ENCODE peak calls at places on chromosomes 5 and 9, in eight cellular contexts. K is natural killer cell, Q is cardiac fibroblast, G is foreskin fibroblast, N is dorsolateral prefrontal cortex, R is testis, T is OCI-LY7, V is choroid plexus epithelial cell. I is an unnamed sample.
A peak's percentile ranks its signal among the peaks of the same experiment; 100 is the strongest.

GRCh38 chr5:127571314-127571713 is 53.9 kb downstream of the PRRC1 start:
- DNase-seq in K (no peak), G (no peak), R (no peak), Q (no peak), T (no peak), V (no peak), N (no peak), I (no peak)

GRCh38 chr9:101326501-101326900 is 58.3 kb downstream of the BAAT start:
- DNase-seq in T (no peak), R (no peak), K (no peak), V (no peak), G (no peak), N (no peak), Q (no peak), I (no peak)

GRCh38 chr5:167684251-167684650 is 607.2 kb upstream of the WWC1 start:
- DNase-seq in T (no peak), K (no peak), V (peak; percentile 40), Q (peak; percentile 14), N (no peak), R (no peak), G (no peak), I (no peak)

GRCh38 chr5:177131352-177131710 is 2.2 kb upstream of the NSD1 start:
- DNase-seq in N (peak; percentile 28), R (no peak), V (no peak), Q (no peak), T (no peak), K (no peak), G (no peak), I (no peak)

GRCh38 chr9:88988796-88989641 is 2.2 kb upstream of the S1PR3 start:
- DNase-seq in N (no peak), R (no peak), G (peak; percentile 46), T (peak; percentile 21), V (peak; percentile 82), Q (peak; percentile 84), K (no peak), I (no peak)

GRCh38 chr9:31232485-31232884 is 1152.0 kb upstream of the ACO1 start:
- DNase-seq in V (no peak), K (no peak), N (no peak), R (no peak), T (no peak), G (no peak), Q (no peak), I (no peak)

GRCh38 chr5:91641730-91642350 is 258.7 kb upstream of the ARRDC3 start:
- DNase-seq in V (peak; percentile 71), Q (peak; percentile 70), N (no peak), G (peak; percentile 24), K (no peak), T (peak; percentile 50), R (no peak), I (no peak)

GRCh38 chr5:109016300-109016699 is 268.6 kb downstream of the FER start:
- DNase-seq in Q (peak; percentile 17), R (no peak), T (no peak), N (no peak), K (no peak), G (no peak), V (peak; percentile 64), I (no peak)

GRCh38 chr5:149932445-149933350 is 11.9 kb downstream of the PDE6A start:
- DNase-seq in G (no peak), R (peak; percentile 32), Q (no peak), T (no peak), V (peak; percentile 23), K (no peak), N (no peak), I (peak; percentile 70)

DNA sequence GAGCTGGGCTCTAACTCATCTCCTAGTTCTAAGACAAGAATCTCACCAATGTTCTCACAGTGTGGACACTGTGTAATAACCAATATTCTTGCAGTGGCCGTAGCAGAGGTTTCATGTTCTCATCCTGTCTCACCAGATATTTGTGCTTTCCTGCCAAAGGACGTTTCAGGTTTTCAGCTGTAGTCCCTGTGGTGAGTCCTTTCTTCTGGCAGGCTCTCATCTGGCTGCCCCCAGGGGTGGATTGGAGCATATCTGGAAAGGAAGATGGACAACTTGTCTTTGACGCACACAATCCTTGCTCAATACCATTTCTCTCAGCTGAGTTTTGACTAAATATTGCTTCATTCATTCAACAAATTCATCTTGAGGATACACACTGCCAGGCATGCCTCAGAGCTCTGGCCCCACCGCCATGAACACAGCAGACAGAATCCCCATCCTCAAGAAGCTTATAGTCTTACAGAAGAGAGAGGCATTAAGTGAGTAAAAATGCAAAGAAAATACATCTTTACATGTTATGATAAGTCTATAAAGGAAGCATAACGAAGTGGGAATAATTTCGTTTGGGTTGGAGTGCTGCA is 33.8 kb upstream of the NEURL1B start:
- DNase-seq in R (no peak), G (no peak), Q (peak; percentile 77), T (no peak), K (no peak), V (peak; percentile 86), N (no peak), I (peak; percentile 3)
- TF ChIP-seq CTCF in R (no peak), G (no peak), Q (no peak), T (no peak), K (no peak), V (no peak), N (no peak), I (no peak)

GRCh38 chr9:87390361-87390760 is 107.3 kb upstream of the DAPK1 start:
- DNase-seq in V (no peak), Q (no peak), T (no peak), K (no peak), R (no peak), N (no peak), G (no peak), I (no peak)

GRCh38 chr9:87393706-87394255 is 103.9 kb upstream of the DAPK1 start:
- DNase-seq in V (no peak), G (no peak), N (no peak), T (no peak), R (no peak), Q (no peak), K (no peak), I (no peak)

GRCh38 chr9:87392091-87392490 is 105.6 kb upstream of the DAPK1 start:
- DNase-seq in V (no peak), Q (no peak), G (no peak), N (no peak), T (no peak), K (no peak), R (no peak), I (no peak)

GRCh38 chr9:87401681-87402080 is 96.0 kb upstream of the DAPK1 start:
- DNase-seq in R (no peak), T (no peak), V (peak; percentile 31), G (no peak), Q (no peak), K (no peak), N (no peak), I (no peak)

DNA sequence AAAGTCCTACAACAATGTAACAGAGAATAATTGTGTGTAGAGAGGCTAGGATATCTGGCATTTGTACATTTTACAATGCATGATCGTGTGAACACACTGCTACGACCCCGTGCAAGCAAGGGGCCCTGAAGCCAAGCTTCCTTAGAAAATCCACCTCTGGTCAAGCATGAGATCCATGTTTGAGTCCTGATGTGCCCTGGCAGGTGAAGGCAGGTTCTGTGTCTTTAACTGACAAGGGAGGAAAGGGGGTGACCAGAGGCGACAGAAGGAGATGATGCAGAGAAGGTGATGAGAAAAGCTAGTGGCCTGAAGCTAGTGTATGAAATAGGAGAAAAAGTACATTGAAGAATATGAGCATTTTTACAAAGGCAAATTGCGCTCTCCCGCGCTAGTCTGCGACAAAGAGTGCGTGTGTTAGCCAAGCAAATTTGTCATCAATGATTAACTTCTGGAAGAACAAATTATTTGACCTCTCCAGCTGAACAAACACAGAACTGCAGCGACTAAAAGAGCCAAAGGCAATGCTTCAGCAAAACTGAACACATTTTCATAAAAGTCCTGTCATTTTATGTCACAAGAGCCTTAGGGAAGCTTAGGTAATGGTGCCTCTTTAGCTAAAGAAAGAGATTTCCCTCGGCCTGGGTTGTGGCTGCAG is 101.7 kb upstream of the DAPK1 start:
- DNase-seq in G (no peak), T (no peak), Q (peak; percentile 39), N (no peak), K (no peak), R (no peak), V (no peak), I (no peak)
- TF ChIP-seq CTCF in G (no peak), T (no peak), Q (no peak), N (no peak), K (no peak), R (no peak), V (no peak), I (no peak)

GRCh38 chr9:4195285-4195684 is 104.6 kb downstream of the GLIS3 start:
- DNase-seq in R (no peak), N (no peak), K (no peak), Q (no peak), V (no peak), G (no peak), T (no peak), I (no peak)

GRCh38 chr9:4193391-4193790 is 106.5 kb downstream of the GLIS3 start:
- DNase-seq in T (no peak), Q (no peak), G (no peak), V (peak; percentile 30), K (no peak), N (no peak), R (no peak), I (no peak)

GRCh38 chr9:4196886-4197285 is 103.0 kb downstream of the GLIS3 start:
- DNase-seq in T (peak; percentile 0), Q (peak; percentile 37), R (no peak), V (peak; percentile 37), G (no peak), K (no peak), N (no peak), I (no peak)

GRCh38 chr9:4196376-4196775 is 103.5 kb downstream of the GLIS3 start:
- DNase-seq in K (no peak), Q (peak; percentile 38), N (no peak), G (no peak), R (no peak), T (no peak), V (peak; percentile 53), I (no peak)

DNA sequence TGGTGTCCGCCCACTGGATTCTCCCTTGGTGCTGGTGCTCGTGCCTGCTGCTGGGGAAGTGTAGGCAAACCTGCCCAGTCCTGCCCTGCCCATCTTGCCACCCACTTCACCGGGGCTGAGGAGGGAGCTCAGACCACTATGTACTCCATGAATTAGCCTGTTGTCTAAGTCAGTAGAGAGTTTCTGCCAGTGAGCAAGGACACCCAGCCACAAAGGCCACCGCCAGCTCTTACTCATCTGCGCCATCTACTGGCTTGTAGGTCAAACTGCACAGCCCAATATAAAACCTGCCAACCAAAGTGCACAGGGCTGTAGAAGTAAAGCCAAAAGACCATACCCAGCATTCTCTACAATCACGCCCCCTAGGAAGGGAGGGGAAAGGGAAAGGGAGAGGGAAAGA is 102.3 kb downstream of the GLIS3 start:
- DNase-seq in Q (no peak), N (no peak), G (no peak), V (no peak), T (peak; percentile 15), R (peak; percentile 53), K (no peak), I (peak; percentile 72)
- TF ChIP-seq CTCF in Q (peak; percentile 64), N (peak; percentile 47), G (peak; percentile 24), V (peak; percentile 58), T (peak; percentile 83), R (peak; percentile 40), K (no peak), I (peak; percentile 81)

GRCh38 chr9:83920469-83920941 is 727 bp downstream of the KIF27 start:
- DNase-seq in T (no peak), N (no peak), Q (peak; percentile 61), R (peak; percentile 79), G (no peak), K (no peak), V (peak; percentile 69), I (no peak)
- TF ChIP-seq CTCF in T (peak; percentile 75), N (peak; percentile 4), Q (peak; percentile 46), R (no peak), G (peak; percentile 39), K (no peak), V (peak; percentile 65), I (no peak)